ENCODE peak calls at places on chromosomes 16 and 17, in six cellular contexts. One of them, this sample, is unnamed.

GRCh38 chr16:3548445-3548844 is 28.8 kb downstream of the NLRC3 start:
- DNase-seq in AG04450: no peak
- DNase-seq in endodermal cell: no peak
- DNase-seq in tibial nerve: no peak
- DNase-seq in A549: no peak
- DNase-seq in PC-3: no peak
- DNase-seq in this sample: no peak

GRCh38 chr16:70670175-70670574 is 15.7 kb downstream of the MTSS2 start:
- DNase-seq in PC-3: no peak
- DNase-seq in A549: no peak
- DNase-seq in tibial nerve: no peak
- DNase-seq in AG04450: no peak
- DNase-seq in endodermal cell: no peak
- DNase-seq in this sample: no peak

GRCh38 chr17:71378036-71378435 is 742.8 kb upstream of the SOX9 start:
- DNase-seq in AG04450: no peak
- DNase-seq in A549: no peak
- DNase-seq in endodermal cell: no peak
- DNase-seq in PC-3: no peak
- DNase-seq in tibial nerve: no peak
- DNase-seq in this sample: no peak

GRCh38 chr17:4364622-4365041 is 1.8 kb downstream of the UBE2G1 start:
- DNase-seq in endodermal cell: no peak
- DNase-seq in AG04450: no peak
- DNase-seq in tibial nerve: no peak
- DNase-seq in PC-3: no peak
- DNase-seq in A549: no peak
- DNase-seq in this sample: no peak

GRCh38 chr16:66923866-66924265 is 1.5 kb downstream of the RRAD start:
- DNase-seq in PC-3: no peak
- DNase-seq in AG04450: no peak
- DNase-seq in A549: no peak
- DNase-seq in endodermal cell: no peak
- DNase-seq in tibial nerve: no peak
- DNase-seq in this sample: no peak

GRCh38 chr17:17548044-17548443 is 43.5 kb downstream of the PEMT start:
- DNase-seq in endodermal cell: no peak
- DNase-seq in AG04450: no peak
- DNase-seq in A549: no peak
- DNase-seq in PC-3: no peak
- DNase-seq in tibial nerve: no peak
- DNase-seq in this sample: no peak

GRCh38 chr16:75378616-75379015 is 54.7 kb downstream of the CFDP1 start:
- DNase-seq in tibial nerve: no peak
- DNase-seq in AG04450: no peak
- DNase-seq in A549: no peak
- DNase-seq in endodermal cell: no peak
- DNase-seq in PC-3: peak
- DNase-seq in this sample: no peak

GRCh38 chr17:6831662-6832263 is at the start of gene TEKT1:
- DNase-seq in PC-3: peak
- DNase-seq in A549: peak
- DNase-seq in AG04450: no peak
- DNase-seq in endodermal cell: peak
- DNase-seq in tibial nerve: peak
- DNase-seq in this sample: peak

GRCh38 chr17:34820166-34820920 is 140.9 kb downstream of the CCT6B start:
- DNase-seq in PC-3: no peak
- DNase-seq in A549: no peak
- DNase-seq in endodermal cell: peak
- DNase-seq in tibial nerve: no peak
- DNase-seq in AG04450: no peak
- DNase-seq in this sample: no peak

GRCh38 chr16:8861563-8862308 is 7.1 kb downstream of the CARHSP1 start:
- DNase-seq in tibial nerve: peak
- DNase-seq in endodermal cell: no peak
- DNase-seq in A549: no peak
- DNase-seq in PC-3: no peak
- DNase-seq in AG04450: no peak
- DNase-seq in this sample: no peak

GRCh38 chr17:75344664-75345063 is 55.4 kb upstream of the SLC25A19 start:
- DNase-seq in endodermal cell: peak
- DNase-seq in A549: no peak
- DNase-seq in PC-3: no peak
- DNase-seq in tibial nerve: no peak
- DNase-seq in AG04450: no peak
- DNase-seq in this sample: no peak

GRCh38 chr17:75345514-75346167 is 56.4 kb upstream of the SLC25A19 start:
- DNase-seq in AG04450: no peak
- DNase-seq in endodermal cell: peak
- DNase-seq in A549: no peak
- DNase-seq in PC-3: no peak
- DNase-seq in tibial nerve: no peak
- DNase-seq in this sample: no peak

GRCh38 chr16:50278251-50278650 is 11.9 kb downstream of the ADCY7 start:
- DNase-seq in AG04450: no peak
- DNase-seq in endodermal cell: no peak
- DNase-seq in tibial nerve: no peak
- DNase-seq in PC-3: no peak
- DNase-seq in A549: no peak
- DNase-seq in this sample: no peak

GRCh38 chr16:27256861-27257260 is 11.7 kb downstream of the NSMCE1 start:
- DNase-seq in endodermal cell: no peak
- DNase-seq in tibial nerve: no peak
- DNase-seq in A549: no peak
- DNase-seq in PC-3: no peak
- DNase-seq in AG04450: no peak
- DNase-seq in this sample: no peak

GRCh38 chr17:42704495-42705494 is 22.5 kb downstream of the CNTNAP1 start:
- DNase-seq in A549: no peak
- DNase-seq in AG04450: no peak
- DNase-seq in endodermal cell: no peak
- DNase-seq in PC-3: no peak
- DNase-seq in tibial nerve: no peak
- DNase-seq in this sample: no peak

GRCh38 chr17:52049051-52049450 is 109.5 kb downstream of the CA10 start:
- DNase-seq in endodermal cell: no peak
- DNase-seq in tibial nerve: no peak
- DNase-seq in A549: no peak
- DNase-seq in AG04450: no peak
- DNase-seq in PC-3: no peak
- DNase-seq in this sample: no peak

GRCh38 chr16:49014300-49015188 is 267.1 kb downstream of the CBLN1 start:
- DNase-seq in A549: no peak
- DNase-seq in tibial nerve: no peak
- DNase-seq in AG04450: no peak
- DNase-seq in PC-3: no peak
- DNase-seq in endodermal cell: peak
- DNase-seq in this sample: no peak

DNA sequence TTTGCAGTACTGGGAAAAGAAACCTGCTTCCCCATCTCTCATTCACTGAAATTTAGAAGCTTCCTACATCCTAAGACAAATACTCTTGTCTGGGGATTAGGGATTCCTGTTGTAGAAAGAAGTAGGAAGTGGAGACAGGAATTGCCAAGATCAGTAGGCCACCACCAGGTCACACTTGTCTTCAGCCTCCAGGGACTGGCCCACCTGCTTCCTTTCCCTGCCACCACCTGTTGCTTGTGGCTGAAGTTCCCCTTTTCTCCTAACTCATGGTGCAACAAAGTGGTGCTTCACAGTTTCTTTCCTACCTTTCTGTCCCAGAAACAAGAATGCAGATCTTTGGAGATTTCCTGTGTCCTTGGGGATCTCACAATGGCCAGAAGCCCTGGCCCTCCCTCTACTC is 82.4 kb downstream of the WNT3 start:
- DNase-seq in AG04450: no peak
- DNase-seq in endodermal cell: peak
- DNase-seq in A549: no peak
- DNase-seq in tibial nerve: no peak
- DNase-seq in PC-3: no peak
- DNase-seq in this sample: no peak
- H3K27ac ChIP-seq in AG04450: no peak
- H3K27ac ChIP-seq in endodermal cell: no peak
- H3K27ac ChIP-seq in A549: no peak
- H3K27ac ChIP-seq in tibial nerve: no peak
- H3K27ac ChIP-seq in PC-3: no peak
- H3K27ac ChIP-seq in this sample: no peak

GRCh38 chr17:57667461-57667923 is 77.6 kb downstream of the CCDC182 start:
- DNase-seq in A549: no peak
- DNase-seq in AG04450: no peak
- DNase-seq in tibial nerve: no peak
- DNase-seq in endodermal cell: no peak
- DNase-seq in PC-3: no peak
- DNase-seq in this sample: no peak

GRCh38 chr17:57665696-57666095 is 79.4 kb downstream of the CCDC182 start:
- DNase-seq in A549: no peak
- DNase-seq in endodermal cell: peak
- DNase-seq in AG04450: no peak
- DNase-seq in PC-3: no peak
- DNase-seq in tibial nerve: no peak
- DNase-seq in this sample: no peak

GRCh38 chr17:57666946-57667345 is 78.2 kb downstream of the CCDC182 start:
- DNase-seq in tibial nerve: no peak
- DNase-seq in AG04450: no peak
- DNase-seq in endodermal cell: peak
- DNase-seq in PC-3: no peak
- DNase-seq in A549: no peak
- DNase-seq in this sample: no peak

GRCh38 chr17:57665128-57665527 is 80.0 kb downstream of the CCDC182 start:
- DNase-seq in PC-3: no peak
- DNase-seq in A549: no peak
- DNase-seq in tibial nerve: no peak
- DNase-seq in endodermal cell: peak
- DNase-seq in AG04450: no peak
- DNase-seq in this sample: no peak

GRCh38 chr17:57666198-57666870 is 78.8 kb downstream of the CCDC182 start:
- DNase-seq in PC-3: no peak
- DNase-seq in endodermal cell: peak
- DNase-seq in A549: no peak
- DNase-seq in tibial nerve: no peak
- DNase-seq in AG04450: no peak
- DNase-seq in this sample: no peak
- H3K27ac ChIP-seq in PC-3: no peak
- H3K27ac ChIP-seq in endodermal cell: no peak
- H3K27ac ChIP-seq in A549: no peak
- H3K27ac ChIP-seq in tibial nerve: no peak
- H3K27ac ChIP-seq in AG04450: no peak
- H3K27ac ChIP-seq in this sample: peak

DNA sequence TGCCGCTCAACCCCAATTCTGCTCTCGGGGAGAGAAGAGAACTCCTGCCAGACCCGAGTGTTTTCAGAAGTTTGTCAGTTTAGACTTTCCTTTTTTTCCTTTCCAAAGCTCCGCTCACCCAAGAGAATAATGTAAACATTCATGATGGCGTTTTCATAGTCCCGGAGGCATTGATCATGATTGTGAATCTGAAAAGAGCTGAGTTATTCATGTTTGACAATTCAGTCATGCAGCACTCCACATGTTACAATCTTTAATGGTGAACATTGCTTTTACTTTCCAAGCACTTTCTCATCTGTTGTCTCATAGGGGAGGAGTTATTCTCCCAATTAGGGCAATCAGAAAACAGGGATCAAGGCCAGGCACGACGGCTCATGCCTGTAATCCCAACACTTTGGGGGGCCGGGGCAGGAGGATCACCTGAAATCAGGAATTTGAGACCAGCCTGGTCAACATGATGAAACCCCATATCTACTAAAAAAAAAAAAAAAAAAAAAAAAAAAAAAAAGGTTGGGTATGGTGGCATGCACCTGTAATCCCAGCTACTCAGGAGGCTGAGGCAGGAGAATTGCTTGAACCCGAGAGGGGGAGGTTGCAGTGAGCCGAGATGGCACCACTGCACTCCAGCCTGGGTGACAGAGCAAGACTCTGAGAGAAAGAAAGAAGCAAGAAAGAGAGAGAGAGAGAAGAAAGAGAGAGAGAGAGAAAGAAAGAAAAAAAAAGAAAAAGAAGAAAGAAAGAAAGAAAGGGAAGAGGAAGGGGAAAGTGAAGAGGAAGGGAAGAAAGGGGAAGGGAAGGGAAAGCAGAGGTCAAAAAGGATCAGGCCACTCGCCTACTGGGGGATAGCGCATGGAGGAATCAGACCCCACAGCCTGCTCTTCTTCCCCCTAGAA is 70.0 kb upstream of the TNRC6C start:
- DNase-seq in endodermal cell: no peak
- DNase-seq in PC-3: no peak
- DNase-seq in tibial nerve: no peak
- DNase-seq in A549: no peak
- DNase-seq in AG04450: no peak
- DNase-seq in this sample: no peak
- H3K27ac ChIP-seq in endodermal cell: no peak
- H3K27ac ChIP-seq in PC-3: no peak
- H3K27ac ChIP-seq in tibial nerve: peak
- H3K27ac ChIP-seq in A549: peak
- H3K27ac ChIP-seq in AG04450: no peak
- H3K27ac ChIP-seq in this sample: peak

GRCh38 chr17:44863254-44863918 is 15.7 kb downstream of the HIGD1B start:
- DNase-seq in AG04450: no peak
- DNase-seq in endodermal cell: no peak
- DNase-seq in PC-3: no peak
- DNase-seq in A549: no peak
- DNase-seq in tibial nerve: no peak
- DNase-seq in this sample: peak

GRCh38 chr17:44865921-44866320 is 18.2 kb downstream of the HIGD1B start:
- DNase-seq in AG04450: no peak
- DNase-seq in A549: no peak
- DNase-seq in endodermal cell: no peak
- DNase-seq in PC-3: no peak
- DNase-seq in tibial nerve: no peak
- DNase-seq in this sample: no peak

GRCh38 chr17:44862278-44862914 is 14.7 kb downstream of the HIGD1B start:
- DNase-seq in endodermal cell: no peak
- DNase-seq in A549: no peak
- DNase-seq in tibial nerve: no peak
- DNase-seq in AG04450: no peak
- DNase-seq in PC-3: no peak
- DNase-seq in this sample: peak

GRCh38 chr17:44865231-44865660 is 17.6 kb downstream of the HIGD1B start:
- DNase-seq in A549: peak
- DNase-seq in AG04450: peak
- DNase-seq in tibial nerve: peak
- DNase-seq in PC-3: peak
- DNase-seq in endodermal cell: peak
- DNase-seq in this sample: peak

GRCh38 chr17:44864831-44865230 is 17.1 kb downstream of the HIGD1B start:
- DNase-seq in PC-3: no peak
- DNase-seq in tibial nerve: no peak
- DNase-seq in AG04450: no peak
- DNase-seq in endodermal cell: no peak
- DNase-seq in A549: no peak
- DNase-seq in this sample: no peak
- H3K27ac ChIP-seq in PC-3: no peak
- H3K27ac ChIP-seq in tibial nerve: no peak
- H3K27ac ChIP-seq in AG04450: no peak
- H3K27ac ChIP-seq in endodermal cell: no peak
- H3K27ac ChIP-seq in A549: no peak
- H3K27ac ChIP-seq in this sample: no peak

This sample was measured in small intestine.